ENCODE peak calls at places on chromosomes 3 and 15, in five cellular contexts. Q is AG09309, H is RWPE1, L is AG04449, B is uterus. X is an unnamed sample.

GRCh38 chr15:25717861-25718504 is 145.1 kb downstream of the ATP10A start:
- DNase-seq in Q (no peak), H (no peak), L (no peak), B (no peak), X (no peak)

GRCh38 chr3:101281616-101282015 is 38.8 kb downstream of the IMPG2 start:
- DNase-seq in Q (no peak), H (no peak), L (no peak), B (no peak), X (no peak)

GRCh38 chr3:41726891-41727290 is 235.0 kb downstream of the ULK4 start:
- DNase-seq in Q (no peak), H (no peak), L (no peak), B (no peak), X (no peak)

GRCh38 chr3:131540143-131540542 is 37.4 kb upstream of the MRPL3 start:
- DNase-seq in Q (no peak), H (no peak), L (peak; percentile 12), B (no peak), X (peak; percentile 23)

GRCh38 chr3:49534581-49535495 is 19.4 kb upstream of the BSN start:
- DNase-seq in Q (no peak), H (no peak), L (no peak), B (no peak), X (no peak)

GRCh38 chr3:138043266-138044029 is 33.5 kb downstream of the CLDN18 start:
- DNase-seq in Q (peak; percentile 31), H (peak; percentile 55), L (peak; percentile 61), B (no peak), X (peak; percentile 77)

GRCh38 chr15:66454143-66454542 is 43.4 kb downstream of the SNAPC5 start:
- DNase-seq in Q (no peak), H (no peak), L (no peak), B (no peak), X (peak; percentile 9)

GRCh38 chr3:188197388-188197847 is 43.5 kb downstream of the LPP start:
- DNase-seq in Q (no peak), H (peak; percentile 11), L (no peak), B (no peak), X (peak; percentile 54)

GRCh38 chr3:104908761-104909160 is 457.9 kb upstream of the ALCAM start:
- DNase-seq in Q (no peak), H (no peak), L (no peak), B (no peak), X (no peak)

GRCh38 chr3:141410408-141410807 is 42.1 kb downstream of the ZBTB38 start:
- DNase-seq in Q (no peak), H (no peak), L (no peak), B (no peak), X (peak; percentile 56)

GRCh38 chr3:111751961-111752360 is 107.1 kb upstream of the PHLDB2 start:
- DNase-seq in Q (peak; percentile 71), H (no peak), L (peak; percentile 93), B (no peak), X (peak; percentile 82)

GRCh38 chr3:188465311-188465710 is 311.4 kb downstream of the LPP start:
- DNase-seq in Q (no peak), H (no peak), L (no peak), B (no peak), X (no peak)

GRCh38 chr15:59420986-59421618 is 16.9 kb upstream of the FAM81A start:
- DNase-seq in Q (no peak), H (no peak), L (no peak), B (no peak), X (no peak)

GRCh38 chr3:99767341-99767740 is 50.3 kb upstream of the CMSS1 start:
- DNase-seq in Q (no peak), H (no peak), L (no peak), B (no peak), X (no peak)

GRCh38 chr3:197028711-197029510 is 706 bp downstream of the MELTF start:
- DNase-seq in Q (no peak), H (no peak), L (no peak), B (no peak), X (no peak)

GRCh38 chr15:99981839-99982658 is 248.8 kb upstream of the LYSMD4 start:
- DNase-seq in Q (no peak), H (no peak), L (no peak), B (no peak), X (no peak)

GRCh38 chr15:44736261-44736765 is at the start of gene TRIM69:
- DNase-seq in Q (no peak), H (no peak), L (no peak), B (no peak), X (no peak)

GRCh38 chr15:96893159-96893906 is 562.8 kb downstream of the NR2F2 start:
- DNase-seq in Q (no peak), H (peak; percentile 17), L (no peak), B (no peak), X (peak; percentile 7)

GRCh38 chr15:85457392-85457968 is 77.1 kb downstream of the AKAP13 start:
- DNase-seq in Q (no peak), H (no peak), L (no peak), B (no peak), X (no peak)

GRCh38 chr3:173789530-173789929 is 392.0 kb downstream of the NLGN1 start:
- DNase-seq in Q (no peak), H (peak; percentile 22), L (no peak), B (no peak), X (no peak)

GRCh38 chr3:15007681-15008141 is 57.4 kb downstream of the MRPS25 start:
- DNase-seq in Q (peak; percentile 85), H (no peak), L (peak; percentile 87), B (no peak), X (peak; percentile 83)

GRCh38 chr3:46090161-46090591 is 62.9 kb upstream of the XCR1 start:
- DNase-seq in Q (no peak), H (no peak), L (no peak), B (no peak), X (no peak)

GRCh38 chr3:65953881-65954733 is 84.6 kb downstream of the MAGI1 start:
- DNase-seq in Q (no peak), H (no peak), L (no peak), B (no peak), X (no peak)

GRCh38 chr3:166900866-166901577 is 479.1 kb downstream of the ZBBX start:
- DNase-seq in Q (no peak), H (no peak), L (no peak), B (no peak), X (no peak)

GRCh38 chr3:188937389-188937788 is 234.4 kb upstream of the TPRG1 start:
- DNase-seq in Q (no peak), H (no peak), L (no peak), B (no peak), X (no peak)

GRCh38 chr3:72343078-72343477 is 505.2 kb downstream of the SHQ1 start:
- DNase-seq in Q (peak; percentile 11), H (no peak), L (no peak), B (no peak), X (peak; percentile 25)

GRCh38 chr3:141348848-141349247 is 19.5 kb upstream of the ZBTB38 start:
- DNase-seq in Q (no peak), H (no peak), L (no peak), B (no peak), X (no peak)

GRCh38 chr3:16788440-16789057 is 96.2 kb upstream of the PLCL2 start:
- DNase-seq in Q (no peak), H (no peak), L (no peak), B (no peak), X (no peak)

GRCh38 chr3:162879163-162879562 is 1382.6 kb downstream of the OTOL1 start:
- DNase-seq in Q (no peak), H (no peak), L (no peak), B (no peak), X (no peak)

GRCh38 chr3:19543212-19543841 is 390.7 kb downstream of the EFHB start:
- DNase-seq in Q (no peak), H (no peak), L (no peak), B (no peak), X (no peak)

GRCh38 chr3:40649346-40649745 is 124.6 kb downstream of the ZNF621 start:
- DNase-seq in Q (no peak), H (no peak), L (no peak), B (no peak), X (no peak)

GRCh38 chr15:39376371-39376909 is 204.4 kb upstream of the THBS1 start:
- DNase-seq in Q (no peak), H (peak; percentile 46), L (no peak), B (no peak), X (no peak)

GRCh38 chr3:190481779-190482178 is 32.1 kb upstream of the TMEM207 start:
- DNase-seq in Q (no peak), H (no peak), L (no peak), B (no peak), X (no peak)
- TF ChIP-seq CTCF in Q (no peak), H (no peak), L (no peak), B (no peak), X (no peak)

DNA sequence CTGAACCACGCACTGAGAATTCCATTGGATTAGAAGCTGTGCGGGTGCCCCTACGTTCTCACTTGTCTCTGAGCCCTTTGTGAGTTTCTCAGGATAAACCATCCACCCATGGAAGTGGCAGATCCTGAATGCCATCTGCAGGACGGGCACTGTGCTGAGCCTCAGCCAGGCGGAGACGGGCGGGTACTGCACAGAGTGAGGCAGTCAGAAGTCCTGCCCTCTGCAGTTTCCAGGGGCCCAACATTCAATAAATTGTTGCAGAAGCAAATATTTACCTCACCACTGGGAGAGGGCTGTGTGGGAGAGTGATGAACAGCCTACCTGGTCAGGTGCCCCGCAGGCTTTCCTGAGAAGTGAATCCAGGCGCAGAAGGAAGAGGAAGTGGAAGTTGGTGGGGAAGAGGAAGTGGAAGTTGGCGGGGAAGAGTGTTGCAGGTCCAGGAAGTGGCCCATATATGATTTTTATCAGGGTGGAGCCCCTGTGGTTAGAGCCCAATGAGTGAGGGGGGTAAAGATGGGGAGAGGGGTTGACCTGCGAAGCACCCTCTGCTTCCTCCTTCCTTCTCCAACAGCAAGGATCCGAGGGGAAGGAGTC is 100.8 kb downstream of the SLCO3A1 start:
- DNase-seq in Q (no peak), H (no peak), L (no peak), B (no peak), X (no peak)
- TF ChIP-seq CTCF in Q (no peak), H (no peak), L (no peak), B (no peak), X (no peak)

GRCh38 chr3:122937745-122938144 is 89.8 kb downstream of the SEMA5B start:
- DNase-seq in Q (no peak), H (no peak), L (no peak), B (no peak), X (no peak)
- TF ChIP-seq CTCF in Q (no peak), H (no peak), L (no peak), B (no peak), X (no peak)

GRCh38 chr15:72784233-72784876 is 797 bp upstream of the ADPGK start:
- DNase-seq in Q (peak; percentile 52), H (peak; percentile 57), L (peak; percentile 37), B (no peak), X (peak; percentile 78)

GRCh38 chr15:72782993-72783562 is 480 bp downstream of the ADPGK start:
- DNase-seq in Q (no peak), H (peak; percentile 41), L (no peak), B (no peak), X (no peak)

GRCh38 chr15:72785452-72786243 is 2.1 kb upstream of the ADPGK start:
- DNase-seq in Q (peak; percentile 32), H (no peak), L (peak; percentile 33), B (no peak), X (peak; percentile 18)

GRCh38 chr15:72782274-72782992 is 1.1 kb downstream of the ADPGK start:
- DNase-seq in Q (no peak), H (no peak), L (no peak), B (no peak), X (no peak)

GRCh38 chr15:72783563-72784232 is at the start of gene ADPGK:
- DNase-seq in Q (peak; percentile 66), H (peak; percentile 98), L (peak; percentile 57), B (peak; percentile 92), X (peak; percentile 85)
- TF ChIP-seq CTCF in Q (no peak), H (no peak), L (no peak), B (peak; percentile 32), X (no peak)